ENCODE peak calls at places on chromosomes 2 and 18, in eight cellular contexts. A is SJSA1; Z is activated CD8-positive, alpha-beta memory T cell treated with anti-CD3 and anti-CD28 coated beads for 48 hours; L is substantia nigra; W is heart right ventricle; F is GM23248; H is GM12892; J is psoas muscle. D is an unnamed sample.

GRCh38 chr2:235960716-235961640 is 207.2 kb downstream of the GBX2 start:
- DNase-seq in A (no peak), Z (no peak), L (no peak), W (no peak), F (no peak), H (no peak), J (no peak), D (no peak)

GRCh38 chr18:74609535-74609934 is 11.9 kb downstream of the ZNF407 start:
- DNase-seq in A (no peak), Z (no peak), L (no peak), W (no peak), F (peak; percentile 88), H (no peak), J (no peak), D (no peak)

GRCh38 chr2:99775585-99775984 is 285.8 kb upstream of the REV1 start:
- DNase-seq in A (no peak), Z (no peak), L (no peak), W (no peak), F (peak; percentile 60), H (no peak), J (no peak), D (no peak)

GRCh38 chr2:70498054-70498453 is 55.6 kb downstream of the TGFA start:
- DNase-seq in A (no peak), Z (no peak), L (no peak), W (no peak), F (no peak), H (no peak), J (no peak), D (no peak)

GRCh38 chr2:171531291-171531690 is 9.0 kb downstream of the CYBRD1 start:
- DNase-seq in A (peak; percentile 74), Z (no peak), L (no peak), W (no peak), F (peak; percentile 80), H (no peak), J (peak; percentile 31), D (no peak)

GRCh38 chr18:58552057-58552461 is 76.8 kb downstream of the ALPK2 start:
- DNase-seq in A (no peak), Z (no peak), L (no peak), W (no peak), F (peak; percentile 43), H (no peak), J (no peak), D (no peak)

GRCh38 chr2:219109468-219109867 is 48.7 kb upstream of the IHH start:
- DNase-seq in A (no peak), Z (peak; percentile 10), L (no peak), W (no peak), F (no peak), H (no peak), J (no peak), D (no peak)

GRCh38 chr18:11327656-11328055 is 178.3 kb upstream of the PIEZO2 start:
- DNase-seq in A (no peak), Z (no peak), L (no peak), W (peak; percentile 16), F (peak; percentile 33), H (no peak), J (no peak), D (no peak)

D was measured in head of caudate nucleus.